ENCODE peak calls at places on chromosome 18, in five cellular contexts. One of them, this sample, is unnamed.

GRCh38 chr18:55402731-55403405 is 185.1 kb downstream of the TCF4 start:
- DNase-seq in stimulated activated CD4-positive, alpha-beta T cell treated with anti-CD3 and anti-CD28 coated beads, Interleukin-2, amount 100 ng/mL, for 48 hours: no peak
- DNase-seq in effector memory CD8-positive, alpha-beta T cell: no peak
- DNase-seq in cardiac fibroblast: peak
- DNase-seq in mesothelial cell of epicardium: no peak
- DNase-seq in this sample: no peak

GRCh38 chr18:13584826-13585225 is 141.5 kb downstream of the FAM210A start:
- DNase-seq in mesothelial cell of epicardium: no peak
- DNase-seq in effector memory CD8-positive, alpha-beta T cell: no peak
- DNase-seq in cardiac fibroblast: no peak
- DNase-seq in stimulated activated CD4-positive, alpha-beta T cell treated with anti-CD3 and anti-CD28 coated beads, Interleukin-2, amount 100 ng/mL, for 48 hours: no peak
- DNase-seq in this sample: no peak

GRCh38 chr18:33113421-33113820 is 327.1 kb downstream of the CCDC178 start:
- DNase-seq in mesothelial cell of epicardium: no peak
- DNase-seq in cardiac fibroblast: no peak
- DNase-seq in effector memory CD8-positive, alpha-beta T cell: no peak
- DNase-seq in stimulated activated CD4-positive, alpha-beta T cell treated with anti-CD3 and anti-CD28 coated beads, Interleukin-2, amount 100 ng/mL, for 48 hours: no peak
- DNase-seq in this sample: no peak

GRCh38 chr18:2304378-2305175 is 266.7 kb downstream of the METTL4 start:
- DNase-seq in stimulated activated CD4-positive, alpha-beta T cell treated with anti-CD3 and anti-CD28 coated beads, Interleukin-2, amount 100 ng/mL, for 48 hours: no peak
- DNase-seq in effector memory CD8-positive, alpha-beta T cell: no peak
- DNase-seq in mesothelial cell of epicardium: no peak
- DNase-seq in cardiac fibroblast: peak
- DNase-seq in this sample: no peak

GRCh38 chr18:51907687-51908597 is 432.1 kb upstream of the DCC start:
- DNase-seq in cardiac fibroblast: no peak
- DNase-seq in mesothelial cell of epicardium: no peak
- DNase-seq in effector memory CD8-positive, alpha-beta T cell: no peak
- DNase-seq in stimulated activated CD4-positive, alpha-beta T cell treated with anti-CD3 and anti-CD28 coated beads, Interleukin-2, amount 100 ng/mL, for 48 hours: no peak
- DNase-seq in this sample: no peak

GRCh38 chr18:10715791-10716190 is 190.0 kb downstream of the NAPG start:
- DNase-seq in stimulated activated CD4-positive, alpha-beta T cell treated with anti-CD3 and anti-CD28 coated beads, Interleukin-2, amount 100 ng/mL, for 48 hours: no peak
- DNase-seq in mesothelial cell of epicardium: no peak
- DNase-seq in cardiac fibroblast: peak
- DNase-seq in effector memory CD8-positive, alpha-beta T cell: no peak
- DNase-seq in this sample: no peak

GRCh38 chr18:34493566-34494358 is 216.3 kb upstream of the DTNA start:
- DNase-seq in cardiac fibroblast: no peak
- DNase-seq in effector memory CD8-positive, alpha-beta T cell: no peak
- DNase-seq in stimulated activated CD4-positive, alpha-beta T cell treated with anti-CD3 and anti-CD28 coated beads, Interleukin-2, amount 100 ng/mL, for 48 hours: no peak
- DNase-seq in mesothelial cell of epicardium: peak
- DNase-seq in this sample: peak

GRCh38 chr18:74281011-74281638 is 10.6 kb downstream of the CYB5A start:
- DNase-seq in stimulated activated CD4-positive, alpha-beta T cell treated with anti-CD3 and anti-CD28 coated beads, Interleukin-2, amount 100 ng/mL, for 48 hours: no peak
- DNase-seq in effector memory CD8-positive, alpha-beta T cell: no peak
- DNase-seq in mesothelial cell of epicardium: no peak
- DNase-seq in cardiac fibroblast: no peak
- DNase-seq in this sample: no peak

GRCh38 chr18:73023975-73024374 is 156.2 kb upstream of the NETO1 start:
- DNase-seq in stimulated activated CD4-positive, alpha-beta T cell treated with anti-CD3 and anti-CD28 coated beads, Interleukin-2, amount 100 ng/mL, for 48 hours: no peak
- DNase-seq in cardiac fibroblast: no peak
- DNase-seq in effector memory CD8-positive, alpha-beta T cell: no peak
- DNase-seq in mesothelial cell of epicardium: no peak
- DNase-seq in this sample: no peak

This sample was measured in neural crest cell.